ENCODE peak calls at places on chromosome 11, in five cellular contexts. One of them, this sample, is unnamed.

GRCh38 chr11:59778122-59778521 is 22.9 kb downstream of the STX3 start:
- DNase-seq in H1: no peak
- DNase-seq in CD4-positive, alpha-beta T cell: no peak
- DNase-seq in osteoblast: no peak
- DNase-seq in HCT116: no peak
- DNase-seq in this sample: no peak

GRCh38 chr11:85685820-85686459 is at the start of gene CCDC89:
- DNase-seq in CD4-positive, alpha-beta T cell: no peak
- DNase-seq in osteoblast: peak; percentile 95
- DNase-seq in HCT116: no peak
- DNase-seq in H1: no peak
- DNase-seq in this sample: no peak

GRCh38 chr11:131982154-131982553 is 611.7 kb downstream of the NTM start:
- DNase-seq in HCT116: no peak
- DNase-seq in H1: peak; percentile 52
- DNase-seq in osteoblast: no peak
- DNase-seq in CD4-positive, alpha-beta T cell: no peak
- DNase-seq in this sample: no peak

GRCh38 chr11:26583550-26583949 is 11.5 kb upstream of the MUC15 start:
- DNase-seq in HCT116: no peak
- DNase-seq in H1: no peak
- DNase-seq in CD4-positive, alpha-beta T cell: no peak
- DNase-seq in osteoblast: no peak
- DNase-seq in this sample: peak; percentile 93

GRCh38 chr11:44877908-44878459 is 72.7 kb downstream of the TP53I11 start:
- DNase-seq in CD4-positive, alpha-beta T cell: no peak
- DNase-seq in HCT116: no peak
- DNase-seq in osteoblast: peak; percentile 48
- DNase-seq in H1: no peak
- DNase-seq in this sample: no peak

GRCh38 chr11:25775608-25776007 is 556.3 kb upstream of the ANO3 start:
- DNase-seq in osteoblast: no peak
- DNase-seq in H1: no peak
- DNase-seq in HCT116: no peak
- DNase-seq in CD4-positive, alpha-beta T cell: no peak
- DNase-seq in this sample: no peak

GRCh38 chr11:75499423-75500305 is 26.1 kb downstream of the GDPD5 start:
- DNase-seq in HCT116: no peak
- DNase-seq in osteoblast: peak; percentile 98
- DNase-seq in H1: no peak
- DNase-seq in CD4-positive, alpha-beta T cell: no peak
- DNase-seq in this sample: no peak

GRCh38 chr11:61107888-61108287 is 5.6 kb downstream of the CD5 start:
- DNase-seq in osteoblast: no peak
- DNase-seq in CD4-positive, alpha-beta T cell: no peak
- DNase-seq in H1: no peak
- DNase-seq in HCT116: no peak
- DNase-seq in this sample: no peak

GRCh38 chr11:121590772-121591404 is 138.1 kb upstream of the SORL1-AS1 start:
- DNase-seq in H1: no peak
- DNase-seq in osteoblast: no peak
- DNase-seq in HCT116: no peak
- DNase-seq in CD4-positive, alpha-beta T cell: no peak
- DNase-seq in this sample: no peak

GRCh38 chr11:3148990-3149851 is 15.9 kb downstream of the OSBPL5 start:
- DNase-seq in HCT116: no peak
- DNase-seq in osteoblast: no peak
- DNase-seq in CD4-positive, alpha-beta T cell: no peak
- DNase-seq in H1: no peak
- DNase-seq in this sample: no peak

GRCh38 chr11:35035894-35036408 is 103.0 kb upstream of the CD44 start:
- DNase-seq in HCT116: no peak
- DNase-seq in CD4-positive, alpha-beta T cell: no peak
- DNase-seq in H1: no peak
- DNase-seq in osteoblast: no peak
- DNase-seq in this sample: no peak

GRCh38 chr11:76209956-76210885 is 3.9 kb upstream of the WNT11 start:
- DNase-seq in HCT116: no peak
- DNase-seq in osteoblast: peak; percentile 95
- DNase-seq in CD4-positive, alpha-beta T cell: peak; percentile 41
- DNase-seq in H1: peak; percentile 62
- DNase-seq in this sample: no peak

GRCh38 chr11:19978668-19979518 is 181.4 kb downstream of the DBX1 start:
- DNase-seq in osteoblast: peak; percentile 88
- DNase-seq in CD4-positive, alpha-beta T cell: no peak
- DNase-seq in HCT116: peak; percentile 65
- DNase-seq in H1: no peak
- DNase-seq in this sample: peak; percentile 90

GRCh38 chr11:14059491-14059890 is 97.0 kb downstream of the SPON1 start:
- DNase-seq in H1: no peak
- DNase-seq in CD4-positive, alpha-beta T cell: no peak
- DNase-seq in osteoblast: no peak
- DNase-seq in HCT116: no peak
- DNase-seq in this sample: no peak

GRCh38 chr11:74678591-74679512 is 52.4 kb downstream of the CHRDL2 start:
- DNase-seq in osteoblast: peak; percentile 80
- DNase-seq in H1: peak; percentile 33
- DNase-seq in CD4-positive, alpha-beta T cell: no peak
- DNase-seq in HCT116: no peak
- DNase-seq in this sample: no peak

GRCh38 chr11:115707180-115707905 is 203.1 kb upstream of the CADM1 start:
- DNase-seq in H1: no peak
- DNase-seq in HCT116: no peak
- DNase-seq in CD4-positive, alpha-beta T cell: no peak
- DNase-seq in osteoblast: no peak
- DNase-seq in this sample: no peak

GRCh38 chr11:86818466-86819282 is 18.3 kb downstream of the PRSS23 start:
- DNase-seq in H1: no peak
- DNase-seq in CD4-positive, alpha-beta T cell: no peak
- DNase-seq in HCT116: peak; percentile 52
- DNase-seq in osteoblast: no peak
- DNase-seq in this sample: no peak

GRCh38 chr11:112523477-112523876 is 262.8 kb upstream of the PLET1 start:
- DNase-seq in osteoblast: no peak
- DNase-seq in H1: no peak
- DNase-seq in CD4-positive, alpha-beta T cell: no peak
- DNase-seq in HCT116: no peak
- DNase-seq in this sample: no peak

GRCh38 chr11:75240381-75241035 is at the start of gene TPBGL:
- DNase-seq in osteoblast: peak; percentile 82
- DNase-seq in CD4-positive, alpha-beta T cell: no peak
- DNase-seq in HCT116: no peak
- DNase-seq in H1: peak; percentile 76
- DNase-seq in this sample: no peak

DNA sequence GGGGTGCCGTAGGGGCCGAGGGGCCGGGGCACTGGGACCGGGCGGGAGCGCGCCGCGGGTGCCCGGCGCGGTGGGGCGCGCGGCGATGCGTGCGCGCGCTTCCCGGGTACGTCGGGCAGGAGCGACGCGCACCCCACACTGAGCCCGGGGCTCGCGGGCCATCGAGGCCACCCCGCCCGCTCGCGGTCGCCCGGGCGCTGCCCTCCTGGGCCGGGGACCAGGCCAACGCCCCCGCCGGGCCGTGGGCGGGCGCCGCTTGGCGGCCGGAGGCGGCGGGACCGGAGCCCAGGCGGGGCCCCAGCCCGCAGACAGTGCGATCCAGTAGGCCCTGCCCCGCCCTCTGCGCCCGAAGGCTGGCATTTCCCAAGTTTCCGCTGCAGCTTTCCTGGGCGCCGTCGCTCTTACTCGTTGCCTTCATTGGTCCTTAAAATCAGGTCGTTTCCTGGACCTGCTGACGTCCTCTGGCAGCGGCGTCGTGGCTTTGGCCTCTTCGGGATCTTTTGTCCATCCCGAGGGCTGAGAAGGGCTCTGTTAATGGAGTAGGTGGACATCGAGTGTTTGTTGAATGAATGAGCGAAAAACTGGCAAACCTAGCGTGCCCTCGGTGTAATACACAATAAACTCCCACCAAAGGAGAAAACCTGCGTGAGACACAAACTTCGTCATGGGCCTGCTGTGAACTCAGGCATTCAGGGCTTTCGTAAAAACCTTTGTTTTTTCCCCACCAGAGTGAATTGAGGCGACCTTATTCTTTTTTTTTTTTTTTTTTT is 638 bp downstream of the PARVA start:
- DNase-seq in CD4-positive, alpha-beta T cell: no peak
- DNase-seq in osteoblast: peak; percentile 95
- DNase-seq in H1: peak; percentile 86
- DNase-seq in HCT116: peak; percentile 75
- DNase-seq in this sample: peak; percentile 24
- H3K27ac ChIP-seq in CD4-positive, alpha-beta T cell: no peak overlapping the region
- H3K27ac ChIP-seq in osteoblast: peak overlapping the region; percentile 96
- H3K27ac ChIP-seq in H1: peak overlapping the region; percentile 83
- H3K27ac ChIP-seq in HCT116: peak overlapping the region; percentile 85
- H3K27ac ChIP-seq in this sample: peak overlapping the region; percentile 87

GRCh38 chr11:46277623-46278386 is at the start of gene CREB3L1:
- DNase-seq in HCT116: no peak
- DNase-seq in CD4-positive, alpha-beta T cell: no peak
- DNase-seq in osteoblast: peak; percentile 93
- DNase-seq in H1: peak; percentile 80
- DNase-seq in this sample: no peak

GRCh38 chr11:46275964-46276641 is 1.4 kb upstream of the CREB3L1 start:
- DNase-seq in CD4-positive, alpha-beta T cell: no peak
- DNase-seq in osteoblast: peak; percentile 49
- DNase-seq in H1: no peak
- DNase-seq in HCT116: no peak
- DNase-seq in this sample: no peak

GRCh38 chr11:46277313-46277622 is 194 bp upstream of the CREB3L1 start:
- DNase-seq in H1: no peak
- DNase-seq in HCT116: no peak
- DNase-seq in osteoblast: peak; percentile 94
- DNase-seq in CD4-positive, alpha-beta T cell: no peak
- DNase-seq in this sample: no peak

GRCh38 chr11:46279393-46280099 is 2.1 kb downstream of the CREB3L1 start:
- DNase-seq in CD4-positive, alpha-beta T cell: no peak
- DNase-seq in osteoblast: peak; percentile 94
- DNase-seq in H1: no peak
- DNase-seq in HCT116: no peak
- DNase-seq in this sample: no peak

DNA sequence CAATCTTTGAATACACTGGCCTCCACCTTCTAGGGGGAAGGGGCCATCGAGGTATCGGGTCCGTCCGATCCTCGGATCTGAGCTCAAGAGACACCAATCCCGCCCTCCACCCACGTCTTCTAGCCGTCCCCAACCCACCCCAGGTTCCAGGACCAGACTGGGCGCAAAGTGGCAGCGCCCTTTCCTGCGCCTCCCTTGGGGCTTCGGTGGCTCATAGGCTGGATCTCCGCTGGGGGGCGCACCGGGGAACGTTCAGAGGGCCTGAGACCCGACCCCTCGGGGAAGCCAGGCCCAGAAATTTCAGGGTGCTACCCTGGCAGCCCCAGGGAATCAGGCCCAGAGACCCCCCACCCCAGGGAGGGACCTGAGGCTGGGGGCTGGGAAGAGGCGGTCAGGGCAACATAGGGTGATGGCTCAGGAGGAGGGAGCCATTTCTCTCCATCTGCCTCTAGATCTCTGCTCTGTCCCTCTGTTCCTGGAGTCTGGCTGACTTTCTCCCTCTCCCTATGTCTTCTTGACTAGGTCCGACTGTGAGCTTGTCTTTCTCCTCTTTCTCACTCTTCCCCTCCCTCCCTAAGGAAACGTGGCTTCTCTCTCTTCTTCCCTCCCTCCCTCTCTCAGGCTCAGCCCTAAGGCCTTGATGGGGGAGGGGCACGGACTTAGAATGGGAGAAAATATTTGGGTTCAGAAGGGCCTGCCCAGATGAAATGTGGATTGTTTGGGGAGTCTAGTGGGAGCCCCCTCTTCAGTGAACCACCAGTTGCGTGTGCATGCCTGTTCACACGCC is 1.1 kb downstream of the CREB3L1 start:
- DNase-seq in osteoblast: peak; percentile 97
- DNase-seq in H1: peak; percentile 92
- DNase-seq in CD4-positive, alpha-beta T cell: peak; percentile 25
- DNase-seq in HCT116: no peak
- DNase-seq in this sample: no peak
- H3K27ac ChIP-seq in osteoblast: peak overlapping the region; percentile 92
- H3K27ac ChIP-seq in H1: no peak overlapping the region
- H3K27ac ChIP-seq in CD4-positive, alpha-beta T cell: no peak overlapping the region
- H3K27ac ChIP-seq in HCT116: no peak overlapping the region
- H3K27ac ChIP-seq in this sample: no peak overlapping the region

DNA sequence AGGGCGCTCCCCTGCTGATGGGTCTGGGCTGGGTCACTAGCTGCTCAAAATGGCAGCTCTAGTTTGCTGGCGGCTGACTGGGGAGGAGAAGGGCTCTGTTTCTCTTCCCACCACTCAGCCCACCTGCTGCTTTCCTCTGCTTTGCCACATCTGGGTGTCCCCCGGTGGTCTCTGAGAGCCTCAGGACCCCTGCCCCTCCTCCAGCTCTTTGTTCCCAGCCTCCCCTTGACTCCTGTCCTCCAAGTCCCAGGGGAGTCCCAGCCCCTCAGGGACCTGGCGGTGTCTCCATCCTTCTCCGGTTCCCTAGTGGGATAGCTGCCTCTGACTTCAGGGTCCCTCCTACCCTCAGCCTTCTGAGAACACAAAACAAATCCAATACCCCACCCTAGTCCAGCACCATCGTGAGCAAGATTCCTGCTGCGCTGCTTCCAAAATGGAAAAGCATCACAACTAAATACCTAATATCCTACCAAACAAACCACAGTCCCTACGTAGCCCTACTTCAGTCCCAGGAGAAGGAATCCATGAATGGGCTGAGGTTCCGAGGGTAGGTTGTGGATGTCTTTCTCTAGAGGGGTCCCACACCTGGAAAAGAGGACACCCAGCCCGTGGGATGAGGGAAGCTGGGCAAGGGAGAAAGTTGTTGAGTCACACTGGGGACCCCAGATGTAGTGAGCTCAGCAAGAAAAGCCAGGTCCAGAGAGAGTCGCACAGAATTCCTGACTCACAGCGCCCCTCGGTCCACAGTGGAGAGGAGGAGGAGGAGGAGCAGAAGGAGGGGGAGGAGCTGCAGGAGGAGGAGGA is 45.0 kb upstream of the NNMT start:
- DNase-seq in osteoblast: no peak
- DNase-seq in CD4-positive, alpha-beta T cell: no peak
- DNase-seq in HCT116: no peak
- DNase-seq in H1: no peak
- DNase-seq in this sample: no peak
- H3K27ac ChIP-seq in osteoblast: no peak overlapping the region
- H3K27ac ChIP-seq in CD4-positive, alpha-beta T cell: no peak overlapping the region
- H3K27ac ChIP-seq in HCT116: no peak overlapping the region
- H3K27ac ChIP-seq in H1: no peak overlapping the region
- H3K27ac ChIP-seq in this sample: no peak overlapping the region

GRCh38 chr11:1018091-1018490 is 18.4 kb downstream of the MUC6 start:
- DNase-seq in CD4-positive, alpha-beta T cell: no peak
- DNase-seq in H1: no peak
- DNase-seq in HCT116: no peak
- DNase-seq in osteoblast: no peak
- DNase-seq in this sample: no peak

GRCh38 chr11:1019321-1019910 is 17.1 kb downstream of the MUC6 start:
- DNase-seq in HCT116: no peak
- DNase-seq in CD4-positive, alpha-beta T cell: no peak
- DNase-seq in osteoblast: no peak
- DNase-seq in H1: no peak
- DNase-seq in this sample: no peak

GRCh38 chr11:1015826-1016565 is 20.5 kb downstream of the MUC6 start:
- DNase-seq in osteoblast: no peak
- DNase-seq in CD4-positive, alpha-beta T cell: no peak
- DNase-seq in H1: no peak
- DNase-seq in HCT116: no peak
- DNase-seq in this sample: no peak

GRCh38 chr11:1015064-1015463 is 21.5 kb downstream of the MUC6 start:
- DNase-seq in H1: no peak
- DNase-seq in CD4-positive, alpha-beta T cell: no peak
- DNase-seq in osteoblast: no peak
- DNase-seq in HCT116: no peak
- DNase-seq in this sample: no peak

GRCh38 chr11:1017269-1018005 is 19.1 kb downstream of the MUC6 start:
- DNase-seq in HCT116: no peak
- DNase-seq in H1: no peak
- DNase-seq in osteoblast: no peak
- DNase-seq in CD4-positive, alpha-beta T cell: no peak
- DNase-seq in this sample: no peak
- H3K27ac ChIP-seq in HCT116: no peak overlapping the region
- H3K27ac ChIP-seq in H1: no peak overlapping the region
- H3K27ac ChIP-seq in osteoblast: no peak overlapping the region
- H3K27ac ChIP-seq in CD4-positive, alpha-beta T cell: no peak overlapping the region
- H3K27ac ChIP-seq in this sample: no peak overlapping the region

This sample was measured in epithelial cell of prostate.